ENCODE peak calls at places on chromosomes 11 and 22, in five cellular contexts. One of them, this sample, is unnamed.

GRCh38 chr11:11553595-11553994 is 68.2 kb downstream of the GALNT18 start:
- DNase-seq in neural progenitor cell: no peak
- DNase-seq in choroid plexus epithelial cell: no peak
- DNase-seq in OCI-LY7: no peak
- DNase-seq in HFFc6: no peak
- DNase-seq in this sample: no peak

GRCh38 chr11:22539851-22540376 is 85.7 kb downstream of the FANCF start:
- DNase-seq in neural progenitor cell: peak
- DNase-seq in choroid plexus epithelial cell: peak
- DNase-seq in OCI-LY7: peak
- DNase-seq in HFFc6: no peak
- DNase-seq in this sample: no peak

GRCh38 chr11:17725174-17725573 is 5.8 kb downstream of the MYOD1 start:
- DNase-seq in neural progenitor cell: no peak
- DNase-seq in choroid plexus epithelial cell: no peak
- DNase-seq in OCI-LY7: no peak
- DNase-seq in HFFc6: no peak
- DNase-seq in this sample: no peak

GRCh38 chr11:115017529-115017928 is 339.2 kb downstream of the NXPE2 start:
- DNase-seq in neural progenitor cell: no peak
- DNase-seq in choroid plexus epithelial cell: no peak
- DNase-seq in OCI-LY7: no peak
- DNase-seq in HFFc6: no peak
- DNase-seq in this sample: no peak

GRCh38 chr22:22816171-22816514 is 71.5 kb upstream of the IGLL5 start:
- DNase-seq in neural progenitor cell: no peak
- DNase-seq in choroid plexus epithelial cell: no peak
- DNase-seq in OCI-LY7: no peak
- DNase-seq in HFFc6: no peak
- DNase-seq in this sample: no peak

GRCh38 chr11:71232364-71232763 is 20.0 kb downstream of the SHANK2 start:
- DNase-seq in neural progenitor cell: no peak
- DNase-seq in choroid plexus epithelial cell: no peak
- DNase-seq in OCI-LY7: no peak
- DNase-seq in HFFc6: no peak
- DNase-seq in this sample: no peak

GRCh38 chr22:24066260-24066659 is 55.2 kb downstream of the CABIN1 start:
- DNase-seq in neural progenitor cell: no peak
- DNase-seq in choroid plexus epithelial cell: no peak
- DNase-seq in OCI-LY7: peak
- DNase-seq in HFFc6: no peak
- DNase-seq in this sample: no peak

GRCh38 chr22:20021196-20022181 is 579 bp downstream of the TANGO2 start:
- DNase-seq in neural progenitor cell: peak
- DNase-seq in choroid plexus epithelial cell: no peak
- DNase-seq in OCI-LY7: peak
- DNase-seq in HFFc6: peak
- DNase-seq in this sample: no peak

GRCh38 chr11:10324474-10324873 is 19.6 kb downstream of the ADM start:
- DNase-seq in neural progenitor cell: no peak
- DNase-seq in choroid plexus epithelial cell: peak
- DNase-seq in OCI-LY7: no peak
- DNase-seq in HFFc6: no peak
- DNase-seq in this sample: no peak

GRCh38 chr11:70926543-70926942 is 325.8 kb downstream of the SHANK2 start:
- DNase-seq in neural progenitor cell: no peak
- DNase-seq in choroid plexus epithelial cell: no peak
- DNase-seq in OCI-LY7: no peak
- DNase-seq in HFFc6: no peak
- DNase-seq in this sample: no peak

GRCh38 chr22:19174106-19175025 is 4.2 kb downstream of the SLC25A1 start:
- DNase-seq in neural progenitor cell: peak
- DNase-seq in choroid plexus epithelial cell: peak
- DNase-seq in OCI-LY7: peak
- DNase-seq in HFFc6: peak
- DNase-seq in this sample: no peak

GRCh38 chr11:132445966-132446365 is 1075.6 kb downstream of the NTM start:
- DNase-seq in neural progenitor cell: no peak
- DNase-seq in choroid plexus epithelial cell: no peak
- DNase-seq in OCI-LY7: no peak
- DNase-seq in HFFc6: no peak
- DNase-seq in this sample: no peak

GRCh38 chr22:30863161-30863833 is 105.3 kb downstream of the MORC2 start:
- DNase-seq in neural progenitor cell: no peak
- DNase-seq in choroid plexus epithelial cell: no peak
- DNase-seq in OCI-LY7: no peak
- DNase-seq in HFFc6: no peak
- DNase-seq in this sample: no peak
- TF ChIP-seq CTCF in neural progenitor cell: peak
- TF ChIP-seq CTCF in choroid plexus epithelial cell: no peak
- TF ChIP-seq CTCF in OCI-LY7: no peak
- TF ChIP-seq CTCF in HFFc6: peak
- TF ChIP-seq CTCF in this sample: no peak

GRCh38 chr22:45969414-45969799 is 7.6 kb downstream of the WNT7B start:
- DNase-seq in neural progenitor cell: peak
- DNase-seq in choroid plexus epithelial cell: peak
- DNase-seq in OCI-LY7: no peak
- DNase-seq in HFFc6: no peak
- DNase-seq in this sample: no peak
- TF ChIP-seq CTCF in neural progenitor cell: peak
- TF ChIP-seq CTCF in choroid plexus epithelial cell: no peak
- TF ChIP-seq CTCF in OCI-LY7: no peak
- TF ChIP-seq CTCF in HFFc6: peak
- TF ChIP-seq CTCF in this sample: peak

DNA sequence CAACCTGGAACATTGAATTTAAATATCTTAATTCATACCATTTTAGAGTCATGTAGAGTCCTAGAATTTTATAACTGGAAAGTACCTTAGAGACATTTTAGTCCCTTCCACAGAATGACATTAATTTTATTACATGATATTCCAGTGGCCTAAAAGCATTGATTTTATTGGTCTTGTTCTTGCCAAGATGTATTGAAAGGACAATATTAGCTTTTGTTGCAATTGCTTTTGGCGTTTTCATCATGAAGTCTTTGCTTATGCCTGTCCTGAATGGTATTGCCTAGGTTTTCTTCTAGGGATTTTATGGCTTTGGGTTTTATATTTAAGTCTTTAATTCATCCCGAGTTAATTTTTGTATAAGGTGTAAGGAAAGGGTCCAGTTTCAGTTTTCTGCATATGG is 29.0 kb downstream of the OR51F1 start:
- DNase-seq in neural progenitor cell: no peak
- DNase-seq in choroid plexus epithelial cell: no peak
- DNase-seq in OCI-LY7: no peak
- DNase-seq in HFFc6: no peak
- DNase-seq in this sample: no peak
- TF ChIP-seq CTCF in neural progenitor cell: no peak
- TF ChIP-seq CTCF in choroid plexus epithelial cell: no peak
- TF ChIP-seq CTCF in OCI-LY7: no peak
- TF ChIP-seq CTCF in HFFc6: no peak
- TF ChIP-seq CTCF in this sample: no peak

GRCh38 chr11:124971810-124972209 is 17.8 kb downstream of the CCDC15 start:
- DNase-seq in neural progenitor cell: no peak
- DNase-seq in choroid plexus epithelial cell: no peak
- DNase-seq in OCI-LY7: no peak
- DNase-seq in HFFc6: no peak
- DNase-seq in this sample: no peak

DNA sequence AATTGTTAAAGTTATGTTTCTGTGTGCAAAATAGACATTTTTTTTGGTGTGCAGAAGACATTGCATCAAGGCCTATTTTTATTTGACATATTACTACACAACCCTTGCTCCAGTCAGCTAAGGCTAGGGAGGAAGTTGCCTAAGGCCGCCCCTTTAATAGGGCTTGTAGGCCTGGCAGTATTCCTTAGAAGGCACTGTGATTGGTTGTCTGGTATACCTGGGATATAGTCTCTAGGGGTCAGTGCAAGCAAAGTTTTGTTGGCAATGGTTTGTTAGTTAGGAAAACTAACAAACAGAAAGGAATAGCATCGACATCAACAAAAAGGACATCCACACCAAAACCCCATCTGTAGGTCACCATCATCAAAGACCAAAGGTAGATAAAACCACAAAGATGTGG is 16.9 kb downstream of the CCDC15 start:
- DNase-seq in neural progenitor cell: peak
- DNase-seq in choroid plexus epithelial cell: peak
- DNase-seq in OCI-LY7: no peak
- DNase-seq in HFFc6: peak
- DNase-seq in this sample: no peak
- TF ChIP-seq CTCF in neural progenitor cell: peak
- TF ChIP-seq CTCF in choroid plexus epithelial cell: peak
- TF ChIP-seq CTCF in OCI-LY7: peak
- TF ChIP-seq CTCF in HFFc6: peak
- TF ChIP-seq CTCF in this sample: no peak

DNA sequence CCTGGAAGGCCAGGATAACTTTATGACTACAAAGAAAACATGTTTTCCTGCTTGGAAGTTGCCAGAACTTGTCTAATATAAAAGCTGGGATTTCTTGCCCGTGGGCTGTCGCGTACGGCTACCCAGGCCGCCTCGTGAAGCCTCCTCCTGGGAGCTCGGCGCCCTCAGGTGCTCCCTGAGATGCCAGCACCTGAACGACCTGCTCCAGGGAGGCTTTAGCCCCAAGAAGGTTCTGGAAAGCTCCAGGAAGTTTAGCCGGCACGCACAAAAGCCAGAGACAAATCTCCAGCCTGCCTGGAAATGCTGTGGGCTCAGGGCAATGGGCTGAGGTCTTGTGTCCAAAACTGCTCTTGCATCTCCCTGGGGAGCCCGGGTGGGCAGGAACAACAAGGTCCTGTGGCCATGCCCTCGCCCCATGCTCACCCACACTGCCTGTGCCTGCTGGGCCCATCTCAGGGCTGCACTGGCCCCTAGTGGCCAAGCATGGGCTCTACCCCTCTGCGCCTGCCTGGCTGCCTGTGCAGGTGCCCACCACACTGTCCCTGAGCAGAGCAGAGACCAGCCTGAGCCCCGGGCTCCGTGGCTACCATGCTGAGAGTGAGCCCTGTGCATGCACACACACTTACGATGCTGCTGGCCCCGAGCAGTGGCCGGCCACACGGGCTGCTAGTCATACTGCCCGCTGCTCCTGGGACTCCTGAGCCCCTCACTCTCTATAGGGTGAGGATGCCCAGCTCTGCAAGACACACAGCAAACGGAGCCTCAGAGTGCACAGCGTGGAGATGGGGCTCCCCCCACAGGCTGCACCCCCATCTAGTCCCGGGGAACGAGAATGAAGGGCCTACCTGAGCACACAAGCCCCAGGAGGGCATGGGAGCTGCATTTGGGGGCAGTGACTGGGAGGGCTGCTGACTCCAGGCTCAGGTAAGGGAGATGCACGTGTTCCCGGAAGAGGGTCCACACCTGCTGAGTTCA is 4.9 kb upstream of the CELSR1 start:
- DNase-seq in neural progenitor cell: peak
- DNase-seq in choroid plexus epithelial cell: peak
- DNase-seq in OCI-LY7: peak
- DNase-seq in HFFc6: peak
- DNase-seq in this sample: peak
- TF ChIP-seq CTCF in neural progenitor cell: peak
- TF ChIP-seq CTCF in choroid plexus epithelial cell: peak
- TF ChIP-seq CTCF in OCI-LY7: peak
- TF ChIP-seq CTCF in HFFc6: peak
- TF ChIP-seq CTCF in this sample: peak

GRCh38 chr11:63871962-63872832 is 33.3 kb downstream of the MARK2 start:
- DNase-seq in neural progenitor cell: peak
- DNase-seq in choroid plexus epithelial cell: peak
- DNase-seq in OCI-LY7: peak
- DNase-seq in HFFc6: peak
- DNase-seq in this sample: peak
- TF ChIP-seq CTCF in neural progenitor cell: peak
- TF ChIP-seq CTCF in choroid plexus epithelial cell: peak
- TF ChIP-seq CTCF in OCI-LY7: no peak
- TF ChIP-seq CTCF in HFFc6: peak
- TF ChIP-seq CTCF in this sample: peak

GRCh38 chr11:106276859-106277436 is 199.5 kb downstream of the AASDHPPT start:
- DNase-seq in neural progenitor cell: peak
- DNase-seq in choroid plexus epithelial cell: peak
- DNase-seq in OCI-LY7: no peak
- DNase-seq in HFFc6: no peak
- DNase-seq in this sample: no peak
- TF ChIP-seq CTCF in neural progenitor cell: peak
- TF ChIP-seq CTCF in choroid plexus epithelial cell: peak
- TF ChIP-seq CTCF in OCI-LY7: peak
- TF ChIP-seq CTCF in HFFc6: peak
- TF ChIP-seq CTCF in this sample: peak

GRCh38 chr11:75143420-75143731 is 7.5 kb upstream of the SLCO2B1 start:
- DNase-seq in neural progenitor cell: no peak
- DNase-seq in choroid plexus epithelial cell: no peak
- DNase-seq in OCI-LY7: no peak
- DNase-seq in HFFc6: no peak
- DNase-seq in this sample: no peak

GRCh38 chr11:75144716-75145014 is 6.2 kb upstream of the SLCO2B1 start:
- DNase-seq in neural progenitor cell: no peak
- DNase-seq in choroid plexus epithelial cell: no peak
- DNase-seq in OCI-LY7: no peak
- DNase-seq in HFFc6: no peak
- DNase-seq in this sample: no peak

GRCh38 chr11:75140269-75141138 is 10.4 kb upstream of the SLCO2B1 start:
- DNase-seq in neural progenitor cell: peak
- DNase-seq in choroid plexus epithelial cell: peak
- DNase-seq in OCI-LY7: peak
- DNase-seq in HFFc6: peak
- DNase-seq in this sample: peak

GRCh38 chr11:75141166-75141565 is 9.7 kb upstream of the SLCO2B1 start:
- DNase-seq in neural progenitor cell: no peak
- DNase-seq in choroid plexus epithelial cell: no peak
- DNase-seq in OCI-LY7: no peak
- DNase-seq in HFFc6: no peak
- DNase-seq in this sample: no peak

GRCh38 chr11:75142714-75143419 is 8.0 kb upstream of the SLCO2B1 start:
- DNase-seq in neural progenitor cell: no peak
- DNase-seq in choroid plexus epithelial cell: peak
- DNase-seq in OCI-LY7: peak
- DNase-seq in HFFc6: peak
- DNase-seq in this sample: no peak
- TF ChIP-seq CTCF in neural progenitor cell: no peak
- TF ChIP-seq CTCF in choroid plexus epithelial cell: no peak
- TF ChIP-seq CTCF in OCI-LY7: no peak
- TF ChIP-seq CTCF in HFFc6: no peak
- TF ChIP-seq CTCF in this sample: no peak

GRCh38 chr11:117097567-117098268 is 510 bp downstream of the SIK3 start:
- DNase-seq in neural progenitor cell: peak
- DNase-seq in choroid plexus epithelial cell: peak
- DNase-seq in OCI-LY7: peak
- DNase-seq in HFFc6: no peak
- DNase-seq in this sample: peak

GRCh38 chr11:117099681-117100080 is 1.5 kb upstream of the SIK3 start:
- DNase-seq in neural progenitor cell: peak
- DNase-seq in choroid plexus epithelial cell: no peak
- DNase-seq in OCI-LY7: no peak
- DNase-seq in HFFc6: no peak
- DNase-seq in this sample: no peak

GRCh38 chr11:117096140-117096972 is 1.9 kb downstream of the SIK3 start:
- DNase-seq in neural progenitor cell: peak
- DNase-seq in choroid plexus epithelial cell: peak
- DNase-seq in OCI-LY7: peak
- DNase-seq in HFFc6: peak
- DNase-seq in this sample: no peak

GRCh38 chr11:117096973-117097566 is 1.2 kb downstream of the SIK3 start:
- DNase-seq in neural progenitor cell: no peak
- DNase-seq in choroid plexus epithelial cell: no peak
- DNase-seq in OCI-LY7: peak
- DNase-seq in HFFc6: no peak
- DNase-seq in this sample: no peak

GRCh38 chr11:117098269-117099231 is at the start of gene SIK3:
- DNase-seq in neural progenitor cell: peak
- DNase-seq in choroid plexus epithelial cell: peak
- DNase-seq in OCI-LY7: peak
- DNase-seq in HFFc6: peak
- DNase-seq in this sample: peak
- TF ChIP-seq CTCF in neural progenitor cell: peak
- TF ChIP-seq CTCF in choroid plexus epithelial cell: peak
- TF ChIP-seq CTCF in OCI-LY7: peak
- TF ChIP-seq CTCF in HFFc6: peak
- TF ChIP-seq CTCF in this sample: peak